ENCODE peak calls at places on chromosomes 16 and 17, in four cellular contexts. One of them, this sample, is unnamed.

GRCh38 chr17:33864758-33865229 is 390.3 kb upstream of the CCL2 start:
- DNase-seq in left ventricle myocardium inferior: no peak
- DNase-seq in choroid plexus epithelial cell: no peak
- DNase-seq in colonic mucosa: no peak
- DNase-seq in this sample: no peak

GRCh38 chr17:77882481-77883212 is 75.9 kb upstream of the TNRC6C start:
- DNase-seq in choroid plexus epithelial cell: peak; percentile 86
- DNase-seq in colonic mucosa: peak; percentile 51
- DNase-seq in left ventricle myocardium inferior: peak; percentile 73
- DNase-seq in this sample: peak; percentile 77

GRCh38 chr17:7479389-7480192 is at the start of gene ZBTB4:
- DNase-seq in colonic mucosa: peak; percentile 50
- DNase-seq in choroid plexus epithelial cell: peak; percentile 41
- DNase-seq in left ventricle myocardium inferior: peak; percentile 70
- DNase-seq in this sample: no peak

GRCh38 chr16:27514806-27515205 is 34.9 kb downstream of the GTF3C1 start:
- DNase-seq in choroid plexus epithelial cell: no peak
- DNase-seq in colonic mucosa: no peak
- DNase-seq in left ventricle myocardium inferior: peak; percentile 47
- DNase-seq in this sample: no peak

GRCh38 chr17:16923097-16923903 is 48.6 kb downstream of the TNFRSF13B start:
- DNase-seq in choroid plexus epithelial cell: no peak
- DNase-seq in left ventricle myocardium inferior: peak; percentile 7
- DNase-seq in colonic mucosa: no peak
- DNase-seq in this sample: no peak

GRCh38 chr17:63358111-63358839 is 87.8 kb downstream of the CYB561 start:
- DNase-seq in choroid plexus epithelial cell: peak; percentile 93
- DNase-seq in colonic mucosa: no peak
- DNase-seq in left ventricle myocardium inferior: no peak
- DNase-seq in this sample: no peak

GRCh38 chr16:15770107-15770506 is 86.7 kb downstream of the MYH11 start:
- DNase-seq in colonic mucosa: no peak
- DNase-seq in left ventricle myocardium inferior: no peak
- DNase-seq in choroid plexus epithelial cell: no peak
- DNase-seq in this sample: no peak

GRCh38 chr16:23225109-23225508 is 42.6 kb downstream of the SCNN1G start:
- DNase-seq in choroid plexus epithelial cell: no peak
- DNase-seq in colonic mucosa: no peak
- DNase-seq in left ventricle myocardium inferior: no peak
- DNase-seq in this sample: no peak

GRCh38 chr16:55944377-55944802 is 69.2 kb upstream of the CES5A start:
- DNase-seq in colonic mucosa: peak; percentile 54
- DNase-seq in left ventricle myocardium inferior: peak; percentile 61
- DNase-seq in choroid plexus epithelial cell: peak; percentile 67
- DNase-seq in this sample: peak; percentile 70

GRCh38 chr16:1929105-1929504 is 10.9 kb upstream of the HS3ST6 start:
- DNase-seq in choroid plexus epithelial cell: no peak
- DNase-seq in colonic mucosa: peak; percentile 41
- DNase-seq in left ventricle myocardium inferior: no peak
- DNase-seq in this sample: no peak

GRCh38 chr17:33124871-33125551 is 133.4 kb downstream of the SPACA3 start:
- DNase-seq in colonic mucosa: no peak
- DNase-seq in choroid plexus epithelial cell: no peak
- DNase-seq in left ventricle myocardium inferior: no peak
- DNase-seq in this sample: peak; percentile 26

GRCh38 chr16:89567656-89568594 is 7.4 kb downstream of the RPL13 start:
- DNase-seq in choroid plexus epithelial cell: no peak
- DNase-seq in left ventricle myocardium inferior: no peak
- DNase-seq in colonic mucosa: no peak
- DNase-seq in this sample: no peak

GRCh38 chr16:89564476-89565255 is 4.2 kb downstream of the RPL13 start:
- DNase-seq in left ventricle myocardium inferior: no peak
- DNase-seq in colonic mucosa: peak; percentile 45
- DNase-seq in choroid plexus epithelial cell: no peak
- DNase-seq in this sample: peak; percentile 41

GRCh38 chr16:89563639-89564392 is 3.3 kb downstream of the RPL13 start:
- DNase-seq in choroid plexus epithelial cell: no peak
- DNase-seq in left ventricle myocardium inferior: no peak
- DNase-seq in colonic mucosa: no peak
- DNase-seq in this sample: no peak

GRCh38 chr16:89565256-89565505 is 4.7 kb downstream of the RPL13 start:
- DNase-seq in colonic mucosa: peak; percentile 59
- DNase-seq in choroid plexus epithelial cell: no peak
- DNase-seq in left ventricle myocardium inferior: no peak
- DNase-seq in this sample: peak; percentile 70

DNA sequence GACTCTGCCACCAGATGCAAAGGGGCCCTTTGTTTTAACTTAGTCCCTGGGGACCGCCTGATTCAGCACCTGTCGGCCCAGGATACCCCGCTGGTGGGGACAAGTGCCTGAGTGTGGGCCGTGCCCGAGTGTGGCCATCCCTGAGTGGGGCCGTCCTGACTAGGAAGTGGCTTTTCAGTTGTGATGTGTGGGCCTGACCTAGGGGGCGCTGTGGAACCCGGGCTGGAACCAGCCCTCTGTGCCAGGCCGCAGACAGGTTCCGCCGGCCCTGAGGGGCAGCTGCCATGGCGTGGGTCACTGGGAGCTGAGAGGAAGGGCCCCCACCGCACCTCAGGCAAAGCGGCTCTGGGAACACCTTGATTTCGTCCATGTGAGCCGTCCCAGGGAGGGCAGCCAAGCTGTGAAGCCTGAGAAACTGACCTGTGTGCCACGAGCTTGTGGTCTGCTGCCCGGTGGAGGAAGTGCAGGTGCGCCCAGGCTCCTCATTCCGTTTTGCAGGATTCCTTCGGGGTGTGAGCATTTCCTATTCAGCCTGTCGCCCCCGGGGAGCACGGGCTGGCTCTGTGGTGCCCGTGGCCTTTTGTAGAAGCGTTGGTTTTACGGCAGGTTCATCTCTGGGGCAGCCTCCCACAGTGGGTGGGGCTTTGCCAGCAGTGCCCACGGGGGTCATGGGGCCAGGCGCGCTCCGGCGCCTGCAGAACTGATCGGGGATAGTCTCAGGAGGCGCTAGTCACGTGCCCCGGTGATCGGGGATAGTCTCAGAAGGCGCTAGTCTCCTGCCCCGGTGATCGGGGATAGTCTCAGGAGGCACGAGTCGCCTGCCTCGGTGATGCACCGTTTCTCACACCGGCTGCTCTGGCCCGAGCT is 5.3 kb downstream of the RPL13 start:
- DNase-seq in colonic mucosa: peak; percentile 78
- DNase-seq in left ventricle myocardium inferior: peak; percentile 37
- DNase-seq in choroid plexus epithelial cell: peak; percentile 53
- DNase-seq in this sample: peak; percentile 75
- TF ChIP-seq CTCF in colonic mucosa: peak; percentile 37
- TF ChIP-seq CTCF in left ventricle myocardium inferior: peak; percentile 61
- TF ChIP-seq CTCF in choroid plexus epithelial cell: peak; percentile 67
- TF ChIP-seq CTCF in this sample: peak; percentile 76

GRCh38 chr17:80262291-80262690 is 1.6 kb downstream of the RNF213 start:
- DNase-seq in choroid plexus epithelial cell: no peak
- DNase-seq in colonic mucosa: no peak
- DNase-seq in left ventricle myocardium inferior: no peak
- DNase-seq in this sample: no peak
- TF ChIP-seq CTCF in choroid plexus epithelial cell: no peak
- TF ChIP-seq CTCF in colonic mucosa: no peak
- TF ChIP-seq CTCF in left ventricle myocardium inferior: no peak
- TF ChIP-seq CTCF in this sample: no peak

GRCh38 chr17:2369551-2370210 is 31.2 kb downstream of the MNT start:
- DNase-seq in left ventricle myocardium inferior: no peak
- DNase-seq in choroid plexus epithelial cell: peak; percentile 42
- DNase-seq in colonic mucosa: no peak
- DNase-seq in this sample: no peak
- TF ChIP-seq CTCF in left ventricle myocardium inferior: no peak
- TF ChIP-seq CTCF in choroid plexus epithelial cell: peak; percentile 43
- TF ChIP-seq CTCF in colonic mucosa: no peak
- TF ChIP-seq CTCF in this sample: peak; percentile 8

DNA sequence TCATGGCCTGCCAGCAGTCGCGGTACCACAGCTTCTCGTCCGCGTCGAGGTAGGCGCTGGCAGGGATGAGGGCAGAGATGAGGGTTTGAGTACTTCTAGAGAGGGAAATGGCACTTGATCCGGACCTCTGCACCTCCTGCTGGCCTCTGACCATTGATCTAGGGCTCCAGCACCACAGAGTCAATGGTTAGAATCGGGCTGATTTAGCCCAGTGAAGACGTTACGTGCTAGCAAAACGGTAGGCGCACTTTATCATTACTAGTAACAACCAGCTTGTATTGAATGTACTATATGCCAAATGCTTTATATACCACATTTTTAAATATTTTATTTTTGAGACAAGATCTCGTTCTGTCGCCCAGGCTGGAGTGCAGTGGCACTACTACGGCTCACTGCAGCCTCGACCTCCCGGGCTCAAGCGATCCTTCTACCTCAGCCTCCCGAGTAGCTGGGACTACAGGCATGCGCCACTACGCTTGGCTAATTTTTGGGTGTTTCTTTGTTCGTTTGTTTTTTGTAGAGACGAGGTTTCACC is 526 bp downstream of the TSNAXIP1 start:
- DNase-seq in left ventricle myocardium inferior: no peak
- DNase-seq in colonic mucosa: no peak
- DNase-seq in choroid plexus epithelial cell: no peak
- DNase-seq in this sample: no peak
- TF ChIP-seq CTCF in left ventricle myocardium inferior: no peak
- TF ChIP-seq CTCF in colonic mucosa: no peak
- TF ChIP-seq CTCF in choroid plexus epithelial cell: peak; percentile 18
- TF ChIP-seq CTCF in this sample: no peak

GRCh38 chr16:14248791-14249190 is 177.7 kb downstream of the MRTFB start:
- DNase-seq in choroid plexus epithelial cell: peak; percentile 8
- DNase-seq in colonic mucosa: no peak
- DNase-seq in left ventricle myocardium inferior: no peak
- DNase-seq in this sample: no peak
- TF ChIP-seq CTCF in choroid plexus epithelial cell: no peak
- TF ChIP-seq CTCF in colonic mucosa: no peak
- TF ChIP-seq CTCF in left ventricle myocardium inferior: no peak
- TF ChIP-seq CTCF in this sample: no peak